ENCODE peak calls at places on chromosomes 7 and 10, in four cellular contexts. M is left cardiac atrium, B is NCI-H1417, R is fibroblast of mammary gland. V is an unnamed sample.

GRCh38 chr10:11158080-11158479 is 140.4 kb downstream of the CELF2 start:
- DNase-seq in M (no peak), B (no peak), R (no peak), V (no peak)

GRCh38 chr7:156504687-156505545 is 135.7 kb upstream of the RNF32 start:
- DNase-seq in R (no peak), B (no peak), M (no peak), V (peak)

GRCh38 chr10:16944081-16944922 is 127.1 kb upstream of the RSU1 start:
- DNase-seq in M (no peak), R (peak), B (no peak), V (no peak)

GRCh38 chr7:76155938-76156337 is 45.8 kb upstream of the SRRM3 start:
- DNase-seq in B (no peak), M (peak), R (peak), V (peak)

GRCh38 chr10:34504534-34504933 is 310.6 kb downstream of the PARD3 start:
- DNase-seq in B (no peak), R (peak), M (no peak), V (no peak)

GRCh38 chr7:96084880-96085551 is 236.9 kb downstream of the SLC25A13 start:
- DNase-seq in B (peak), M (no peak), R (peak), V (no peak)

GRCh38 chr7:35004531-35005096 is 32.7 kb downstream of the DPY19L1 start:
- DNase-seq in R (peak), B (no peak), M (no peak), V (no peak)

GRCh38 chr7:135167360-135167759 is 3.1 kb downstream of the CYREN start:
- DNase-seq in B (no peak), R (no peak), M (no peak), V (no peak)

GRCh38 chr10:132589015-132589414 is 51.4 kb downstream of the INPP5A start:
- DNase-seq in B (no peak), R (no peak), M (no peak), V (no peak)

GRCh38 chr7:77525231-77525630 is 11.9 kb upstream of the PTPN12 start:
- DNase-seq in B (no peak), M (no peak), R (peak), V (no peak)

GRCh38 chr7:70190266-70190665 is 592.0 kb downstream of the AUTS2 start:
- DNase-seq in R (peak), B (no peak), M (no peak), V (no peak)

GRCh38 chr10:3467052-3467906 is 294.7 kb upstream of the PITRM1 start:
- DNase-seq in B (no peak), R (peak), M (peak), V (peak)

GRCh38 chr10:132549416-132549815 is 11.8 kb downstream of the INPP5A start:
- DNase-seq in B (peak), R (no peak), M (no peak), V (no peak)

GRCh38 chr7:101817031-101817929 is at the start of gene CUX1:
- DNase-seq in R (no peak), M (peak), B (peak), V (peak)

GRCh38 chr7:111678281-111678680 is 116.0 kb upstream of the IMMP2L start:
- DNase-seq in R (peak), B (no peak), M (no peak), V (no peak)

GRCh38 chr7:70571986-70572385 is 560.0 kb upstream of the GALNT17 start:
- DNase-seq in R (peak), B (no peak), M (no peak), V (no peak)

GRCh38 chr10:133132711-133133291 is 27.2 kb upstream of the KNDC1 start:
- DNase-seq in B (no peak), R (no peak), M (no peak), V (no peak)

GRCh38 chr7:29042893-29043292 is 84.8 kb upstream of the TRIL start:
- DNase-seq in R (no peak), B (no peak), M (no peak), V (no peak)

GRCh38 chr7:130288168-130288567 is 4.8 kb upstream of the CPA4 start:
- DNase-seq in M (no peak), B (no peak), R (no peak), V (no peak)

GRCh38 chr7:128075536-128076095 is 44.4 kb upstream of the LRRC4 start:
- DNase-seq in R (no peak), B (peak), M (no peak), V (no peak)

GRCh38 chr7:107486041-107486440 is 16.2 kb downstream of the GPR22 start:
- DNase-seq in R (no peak), M (no peak), B (no peak), V (no peak)

GRCh38 chr7:106887376-106887775 is 22.3 kb downstream of the PIK3CG start:
- DNase-seq in B (no peak), M (no peak), R (no peak), V (no peak)

GRCh38 chr10:91694170-91694794 is 61.4 kb upstream of the PPP1R3C start:
- DNase-seq in M (no peak), B (no peak), R (peak), V (no peak)

GRCh38 chr7:22356010-22356854 is 722 bp downstream of the RAPGEF5 start:
- DNase-seq in R (no peak), M (no peak), B (peak), V (peak)

GRCh38 chr10:3745582-3745981 is 39.4 kb downstream of the KLF6 start:
- DNase-seq in B (peak), R (no peak), M (no peak), V (no peak)

GRCh38 chr7:121084256-121084655 is 95.7 kb downstream of the CPED1 start:
- DNase-seq in M (no peak), R (peak), B (no peak), V (no peak)

GRCh38 chr7:1458676-1459511 is at the start of gene MICALL2:
- DNase-seq in R (peak), M (peak), B (peak), V (peak)

GRCh38 chr7:107708956-107709355 is 35.0 kb upstream of the CBLL1 start:
- DNase-seq in M (no peak), R (peak), B (no peak), V (no peak)

GRCh38 chr10:126931548-126931947 is 26.3 kb downstream of the DOCK1 start:
- DNase-seq in R (no peak), B (no peak), M (no peak), V (no peak)

GRCh38 chr10:79981673-79982485 is 33.0 kb upstream of the SFTPD start:
- DNase-seq in R (peak), M (peak), B (peak), V (peak)

GRCh38 chr10:127977368-127978009 is 70.6 kb downstream of the PTPRE start:
- DNase-seq in B (no peak), M (peak), R (peak), V (peak)

GRCh38 chr7:35729061-35729783 is 34.3 kb upstream of the HERPUD2 start:
- DNase-seq in R (no peak), B (no peak), M (no peak), V (no peak)

GRCh38 chr10:132485391-132485790 is 52.2 kb upstream of the INPP5A start:
- DNase-seq in R (no peak), M (no peak), B (no peak), V (no peak)

GRCh38 chr7:78634073-78634472 is 819.4 kb downstream of the MAGI2 start:
- DNase-seq in M (no peak), R (no peak), B (peak), V (no peak)

GRCh38 chr10:101772895-101773761 is 2.8 kb downstream of the FGF8 start:
- DNase-seq in M (no peak), R (no peak), B (no peak), V (no peak)

GRCh38 chr7:132225216-132226030 is 350.8 kb downstream of the PLXNA4 start:
- DNase-seq in B (no peak), R (no peak), M (no peak), V (no peak)

GRCh38 chr7:158926348-158926747 is 70.0 kb downstream of the DYNC2I1 start:
- DNase-seq in R (no peak), M (no peak), B (no peak), V (no peak)

GRCh38 chr7:154987571-154987970 is 15.4 kb downstream of the PAXIP1 start:
- DNase-seq in R (no peak), M (no peak), B (no peak), V (no peak)

GRCh38 chr7:31114593-31115343 is 62.7 kb downstream of the ADCYAP1R1 start:
- DNase-seq in R (peak), M (no peak), B (no peak), V (peak)

V was measured in thyroid gland.